ENCODE peak calls at places on chromosomes 4 and X, in ten cellular contexts. L is NCI-H1105; S is activated T-helper 1 cell treated with anti-CD3 and anti-CD28 coated beads, Interleukin-2, amount 50 U/mL, for 16 hours; E is T47D; I is mucosa of gallbladder; O is RPMI7951; D is HFF-Myc; Z is RCC 7860; P is kidney epithelial cell; N is GOT3. U is an unnamed sample.

GRCh38 chr4:152211936-152212675 is 323.8 kb downstream of the FBXW7 start:
- DNase-seq in L (peak), S (no peak), E (no peak), I (no peak), O (no peak), D (no peak), Z (no peak), P (no peak), N (no peak), U (no peak)

GRCh38 chr4:973431-974397 is at the start of gene DGKQ:
- DNase-seq in L (no peak), S (peak), E (peak), I (peak), O (peak), D (no peak), Z (peak), P (no peak), N (peak), U (peak)

GRCh38 chr4:99885063-99885664 is 9.1 kb downstream of the LAMTOR3 start:
- DNase-seq in L (no peak), S (no peak), E (no peak), I (no peak), O (peak), D (peak), Z (peak), P (no peak), N (no peak), U (peak)

GRCh38 chrX:122943918-122944317 is 240.2 kb upstream of the GRIA3 start:
- DNase-seq in L (no peak), S (no peak), E (no peak), I (no peak), O (peak), D (no peak), Z (no peak), P (peak), N (no peak), U (no peak)

GRCh38 chr4:1531683-1532548 is 125.7 kb upstream of the NKX1-1 start:
- DNase-seq in L (no peak), S (no peak), E (no peak), I (no peak), O (no peak), D (no peak), Z (no peak), P (no peak), N (no peak), U (peak)

GRCh38 chr4:175351473-175351872 is 433.3 kb downstream of the ADAM29 start:
- DNase-seq in L (no peak), S (no peak), E (no peak), I (no peak), O (no peak), D (no peak), Z (no peak), P (no peak), N (no peak), U (no peak)

GRCh38 chr4:38145741-38146140 is 185.5 kb downstream of the PTTG2 start:
- DNase-seq in L (no peak), S (no peak), E (no peak), I (peak), O (no peak), D (no peak), Z (no peak), P (no peak), N (no peak), U (no peak)

GRCh38 chr4:20403317-20403716 is 151.6 kb downstream of the SLIT2 start:
- DNase-seq in L (no peak), S (no peak), E (no peak), I (no peak), O (no peak), D (no peak), Z (no peak), P (no peak), N (no peak), U (no peak)

GRCh38 chr4:15262396-15262795 is 165.4 kb upstream of the C1QTNF7 start:
- DNase-seq in L (no peak), S (no peak), E (no peak), I (no peak), O (peak), D (no peak), Z (no peak), P (no peak), N (no peak), U (no peak)

GRCh38 chr4:20428410-20429160 is 176.9 kb downstream of the SLIT2 start:
- DNase-seq in L (no peak), S (no peak), E (no peak), I (no peak), O (no peak), D (no peak), Z (no peak), P (no peak), N (no peak), U (no peak)

GRCh38 chr4:56821394-56822263 is at the start of gene SPINK2:
- DNase-seq in L (peak), S (peak), E (peak), I (peak), O (no peak), D (no peak), Z (no peak), P (no peak), N (no peak), U (peak)

GRCh38 chrX:71815121-71815905 is 52.2 kb downstream of the CXorf49B start:
- DNase-seq in L (no peak), S (no peak), E (no peak), I (no peak), O (no peak), D (no peak), Z (no peak), P (no peak), N (no peak), U (no peak)

GRCh38 chr4:165865995-165866650 is 6.9 kb upstream of the TLL1 start:
- DNase-seq in L (no peak), S (no peak), E (no peak), I (no peak), O (no peak), D (no peak), Z (no peak), P (no peak), N (no peak), U (no peak)

GRCh38 chr4:39415678-39416283 is 9.1 kb downstream of the KLB start:
- DNase-seq in L (no peak), S (no peak), E (no peak), I (no peak), O (no peak), D (no peak), Z (no peak), P (no peak), N (no peak), U (no peak)

GRCh38 chr4:25310825-25311210 is 1.8 kb upstream of the ZCCHC4 start:
- DNase-seq in L (no peak), S (no peak), E (no peak), I (no peak), O (no peak), D (no peak), Z (no peak), P (no peak), N (no peak), U (no peak)

GRCh38 chrX:53244610-53245009 is 19.6 kb upstream of the KDM5C start:
- DNase-seq in L (no peak), S (no peak), E (no peak), I (no peak), O (no peak), D (no peak), Z (no peak), P (no peak), N (no peak), U (no peak)

GRCh38 chr4:105548483-105548882 is 3.9 kb upstream of the ARHGEF38 start:
- DNase-seq in L (no peak), S (no peak), E (no peak), I (no peak), O (peak), D (no peak), Z (peak), P (peak), N (no peak), U (no peak)

GRCh38 chr4:48954314-48954713 is 31.8 kb upstream of the CWH43 start:
- DNase-seq in L (no peak), S (no peak), E (no peak), I (no peak), O (no peak), D (no peak), Z (peak), P (no peak), N (no peak), U (no peak)

GRCh38 chr4:4216668-4217067 is 10.1 kb downstream of the OTOP1 start:
- DNase-seq in L (no peak), S (no peak), E (no peak), I (no peak), O (peak), D (peak), Z (peak), P (no peak), N (no peak), U (no peak)

GRCh38 chr4:112523764-112524505 is 8.0 kb upstream of the NEUROG2 start:
- DNase-seq in L (peak), S (peak), E (peak), I (no peak), O (peak), D (no peak), Z (no peak), P (no peak), N (no peak), U (peak)

GRCh38 chr4:110959041-110959643 is 336.3 kb upstream of the PITX2 start:
- DNase-seq in L (no peak), S (no peak), E (no peak), I (no peak), O (no peak), D (peak), Z (no peak), P (no peak), N (no peak), U (no peak)

GRCh38 chr4:76305033-76305687 is 1.4 kb upstream of the STBD1 start:
- DNase-seq in L (no peak), S (no peak), E (no peak), I (no peak), O (no peak), D (no peak), Z (no peak), P (no peak), N (no peak), U (no peak)

GRCh38 chr4:7698586-7698985 is 241.1 kb downstream of the AFAP1 start:
- DNase-seq in L (no peak), S (no peak), E (no peak), I (no peak), O (no peak), D (no peak), Z (no peak), P (no peak), N (no peak), U (no peak)

GRCh38 chr4:80926446-80926845 is 104.1 kb upstream of the BMP3 start:
- DNase-seq in L (no peak), S (no peak), E (no peak), I (no peak), O (no peak), D (no peak), Z (peak), P (no peak), N (no peak), U (no peak)

GRCh38 chr4:176789955-176790354 is 2.8 kb downstream of the VEGFC start:
- DNase-seq in L (peak), S (no peak), E (peak), I (no peak), O (peak), D (peak), Z (peak), P (peak), N (no peak), U (peak)

GRCh38 chr4:63049726-63050125 is 1359.5 kb downstream of the TECRL start:
- DNase-seq in L (no peak), S (no peak), E (no peak), I (no peak), O (no peak), D (no peak), Z (no peak), P (no peak), N (no peak), U (no peak)

GRCh38 chr4:57065730-57066482 is 44.3 kb downstream of the IGFBP7 start:
- DNase-seq in L (no peak), S (no peak), E (no peak), I (no peak), O (peak), D (no peak), Z (peak), P (no peak), N (no peak), U (no peak)

GRCh38 chr4:74671074-74671698 is 123.1 kb downstream of the BTC start:
- DNase-seq in L (peak), S (peak), E (no peak), I (peak), O (peak), D (peak), Z (peak), P (peak), N (no peak), U (peak)

GRCh38 chrX:132636080-132636479 is 147.2 kb upstream of the MBNL3 start:
- DNase-seq in L (peak), S (no peak), E (no peak), I (no peak), O (no peak), D (no peak), Z (no peak), P (no peak), N (no peak), U (no peak)

GRCh38 chr4:119035941-119036737 is 99.5 kb upstream of the MYOZ2 start:
- DNase-seq in L (no peak), S (no peak), E (no peak), I (no peak), O (no peak), D (no peak), Z (no peak), P (no peak), N (no peak), U (no peak)

GRCh38 chr4:65661469-65661868 is 8.8 kb downstream of the EPHA5 start:
- DNase-seq in L (peak), S (no peak), E (no peak), I (no peak), O (no peak), D (no peak), Z (no peak), P (no peak), N (no peak), U (no peak)

GRCh38 chrX:124829930-124830329 is 483.6 kb downstream of the SH2D1A start:
- DNase-seq in L (no peak), S (no peak), E (no peak), I (no peak), O (no peak), D (no peak), Z (no peak), P (no peak), N (no peak), U (no peak)

GRCh38 chr4:161336016-161336415 is 827.8 kb downstream of the FSTL5 start:
- DNase-seq in L (peak), S (no peak), E (no peak), I (no peak), O (peak), D (peak), Z (no peak), P (no peak), N (no peak), U (no peak)

GRCh38 chr4:30721353-30722091 is 1.4 kb downstream of the PCDH7 start:
- DNase-seq in L (peak), S (no peak), E (no peak), I (peak), O (no peak), D (no peak), Z (no peak), P (no peak), N (no peak), U (no peak)

GRCh38 chrX:49019050-49019449 is 17.0 kb upstream of the GRIPAP1 start:
- DNase-seq in L (no peak), S (no peak), E (no peak), I (no peak), O (no peak), D (no peak), Z (no peak), P (no peak), N (no peak), U (no peak)

GRCh38 chr4:11704136-11704535 is 275.4 kb upstream of the HS3ST1 start:
- DNase-seq in L (no peak), S (no peak), E (no peak), I (no peak), O (no peak), D (no peak), Z (no peak), P (no peak), N (no peak), U (no peak)

U was measured in Caco-2.